ENCODE peak calls at places on chromosome 22, in eight cellular contexts. J is neuronal stem cell, L is uterus, Z is iPS DF 6.9, A is HAP-1, M is aorta, W is Peyer's patch, F is left ventricle myocardium inferior. Y is an unnamed sample. For H3K9me3 and H3K4me1, the result is how much of the 10 kb centered on the place peaks cover.

GRCh38 chr22:30227438-30228228 is 18.9 kb downstream of the LIF start:
- DNase-seq in L (no peak), Z (no peak), W (no peak), A (no peak), F (no peak), J (no peak), M (no peak), Y (no peak)

GRCh38 chr22:47575291-47575690 is 812.8 kb downstream of the TBC1D22A start:
- DNase-seq in W (no peak), F (no peak), L (no peak), J (no peak), M (peak), Z (no peak), A (no peak), Y (no peak)

GRCh38 chr22:35601743-35602633 is 15.1 kb downstream of the MB start:
- DNase-seq in L (no peak), A (no peak), M (no peak), F (no peak), J (no peak), Z (no peak), W (no peak), Y (no peak)

GRCh38 chr22:48153726-48154125 is 1391.3 kb downstream of the TBC1D22A start:
- DNase-seq in L (no peak), M (peak), Z (no peak), W (no peak), A (no peak), J (no peak), F (no peak), Y (no peak)

GRCh38 chr22:19108807-19109197 is 13.4 kb downstream of the DGCR2 start:
- DNase-seq in M (peak), J (no peak), L (no peak), A (no peak), F (no peak), W (no peak), Z (no peak), Y (no peak)

GRCh38 chr22:31272522-31273446 is 19.5 kb downstream of the PIK3IP1 start:
- DNase-seq in L (peak), M (peak), A (peak), Z (no peak), F (no peak), J (peak), W (peak), Y (peak)

GRCh38 chr22:36397767-36398093 is 10.0 kb upstream of the MYH9 start:
- DNase-seq in A (no peak), J (no peak), M (no peak), Z (no peak), F (no peak), L (no peak), W (no peak), Y (no peak)

GRCh38 chr22:18962308-18962635 is 26.2 kb upstream of the PRODH start:
- DNase-seq in M (no peak), F (no peak), A (no peak), L (no peak), J (no peak), W (no peak), Z (no peak), Y (no peak)

GRCh38 chr22:23831261-23831660 is 7.5 kb downstream of the DERL3 start:
- DNase-seq in L (no peak), A (no peak), F (no peak), M (peak), Z (no peak), J (no peak), W (no peak), Y (no peak)

DNA sequence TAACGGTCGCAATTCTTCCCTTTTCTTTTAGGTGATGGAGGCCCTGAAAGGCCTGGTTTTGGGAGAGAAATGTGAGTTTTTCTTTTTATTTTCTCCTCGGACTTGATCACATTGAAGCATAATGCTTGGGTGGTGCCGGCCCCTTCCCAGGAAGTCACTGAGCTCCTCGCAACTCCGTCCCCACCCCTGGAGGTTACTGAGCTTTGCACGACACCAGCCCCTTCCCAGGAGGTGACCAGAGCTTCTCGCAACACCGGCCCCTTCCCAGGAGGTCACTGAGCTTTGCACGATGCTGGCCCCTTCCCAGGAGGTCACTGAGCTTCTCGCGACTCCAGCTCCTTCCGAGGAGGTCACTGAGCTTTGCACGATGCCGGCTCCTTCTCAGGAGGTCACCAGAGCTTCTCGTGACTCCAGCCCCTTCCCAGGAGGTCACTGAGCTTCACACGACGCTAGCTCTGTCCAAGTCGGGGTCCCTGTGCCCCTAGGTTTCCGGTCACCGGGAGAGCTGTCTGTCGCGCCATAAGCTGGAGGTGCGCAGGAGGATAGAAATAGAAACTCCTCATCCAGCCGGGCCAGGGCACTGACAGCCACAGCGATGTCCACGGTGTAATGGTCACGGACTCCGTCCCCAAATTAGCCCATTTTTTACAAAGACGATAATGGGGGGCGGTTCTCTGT is 586.4 kb downstream of the BRD1 start:
- DNase-seq in W (no peak), A (no peak), Z (no peak), L (no peak), F (no peak), M (peak), J (no peak), Y (no peak)
- H3K9me3 ChIP-seq in W (under half), A (under half), Z (under half), L (under half), F (under half), M (under half), J (under half), Y (under half)

GRCh38 chr22:20205464-20205963 is 54.7 kb upstream of the CCDC188 start:
- DNase-seq in L (no peak), W (no peak), F (no peak), M (no peak), J (no peak), A (no peak), Z (no peak), Y (no peak)

GRCh38 chr22:20205964-20206708 is 55.3 kb upstream of the CCDC188 start:
- DNase-seq in M (peak), Z (peak), J (no peak), L (peak), A (peak), W (peak), F (peak), Y (peak)

GRCh38 chr22:20204821-20205220 is 54.0 kb upstream of the CCDC188 start:
- DNase-seq in Z (no peak), L (no peak), F (no peak), J (no peak), A (no peak), W (no peak), M (no peak), Y (no peak)

GRCh38 chr22:20207277-20208025 is 56.6 kb upstream of the CCDC188 start:
- DNase-seq in M (no peak), F (no peak), Z (no peak), L (no peak), A (no peak), W (no peak), J (no peak), Y (no peak)

GRCh38 chr22:20206709-20207215 is 55.9 kb upstream of the CCDC188 start:
- DNase-seq in F (no peak), W (peak), A (no peak), J (no peak), L (no peak), Z (no peak), M (no peak), Y (peak)
- H3K4me1 ChIP-seq in F (half or more), W (under half), A (under half), J (under half), L (under half), Z (under half), M (under half), Y (under half)

DNA sequence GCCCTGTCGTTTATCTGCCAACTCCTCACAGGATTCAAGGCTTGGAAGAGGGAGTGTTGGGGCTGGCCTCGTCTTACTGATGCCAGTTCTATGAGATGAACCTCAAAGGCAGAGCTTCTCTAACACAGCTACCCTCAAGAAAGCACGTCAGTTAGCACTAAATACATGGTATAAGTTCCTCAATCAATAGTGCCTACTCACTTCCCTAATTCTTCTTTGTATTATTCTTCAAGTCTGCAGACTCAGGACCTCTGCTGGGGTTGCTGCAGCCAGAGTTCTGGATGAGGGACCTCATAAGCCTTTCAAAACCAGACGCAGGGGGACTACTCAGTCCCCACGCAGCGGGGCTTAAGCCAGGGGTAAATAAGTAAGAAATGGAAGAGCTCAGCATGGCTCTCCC is 118.4 kb downstream of the VPREB1 start:
- DNase-seq in Z (no peak), A (no peak), J (no peak), M (no peak), L (no peak), W (no peak), F (no peak), Y (no peak)
- H3K9me3 ChIP-seq in Z (under half), A (under half), J (under half), M (under half), L (under half), W (under half), F (under half), Y (under half)

GRCh38 chr22:43260346-43260745 is 73.4 kb upstream of the TTLL12 start:
- DNase-seq in J (no peak), Z (no peak), L (no peak), F (no peak), M (no peak), W (no peak), A (no peak), Y (no peak)
- H3K4me1 ChIP-seq in J (under half), Z (under half), L (under half), F (under half), M (under half), W (under half), A (under half), Y (under half)

GRCh38 chr22:43488937-43489336 is 77.1 kb downstream of the MPPED1 start:
- DNase-seq in J (no peak), Z (no peak), F (no peak), A (no peak), W (no peak), L (no peak), M (no peak), Y (no peak)
- H3K9me3 ChIP-seq in J (under half), Z (under half), F (under half), A (under half), W (under half), L (under half), M (under half), Y (under half)

GRCh38 chr22:25134028-25134427 is 65.6 kb upstream of the CRYBB3 start:
- DNase-seq in M (no peak), L (no peak), A (no peak), W (no peak), Z (no peak), J (no peak), F (no peak), Y (no peak)

GRCh38 chr22:25136953-25137576 is 62.6 kb upstream of the CRYBB3 start:
- DNase-seq in L (no peak), J (no peak), W (no peak), M (no peak), Z (no peak), F (no peak), A (no peak), Y (no peak)

GRCh38 chr22:25131198-25131887 is 68.3 kb upstream of the CRYBB3 start:
- DNase-seq in J (no peak), M (peak), W (no peak), A (no peak), Z (no peak), F (no peak), L (no peak), Y (no peak)

GRCh38 chr22:25137577-25138525 is 61.8 kb upstream of the CRYBB3 start:
- DNase-seq in F (no peak), Z (no peak), M (no peak), A (peak), J (no peak), L (no peak), W (no peak), Y (no peak)

GRCh38 chr22:25134451-25134850 is 65.2 kb upstream of the CRYBB3 start:
- DNase-seq in F (no peak), L (no peak), J (no peak), Z (no peak), A (no peak), M (no peak), W (no peak), Y (no peak)
- H3K4me1 ChIP-seq in F (half or more), L (under half), J (under half), Z (under half), A (under half), M (under half), W (under half), Y (under half)

GRCh38 chr22:16988257-16988656 is 19.8 kb downstream of the GAB4 start:
- DNase-seq in L (no peak), Z (no peak), J (no peak), A (no peak), W (no peak), M (no peak), F (no peak), Y (no peak)
- H3K9me3 ChIP-seq in L (under half), Z (under half), J (under half), A (under half), W (under half), M (under half), F (under half), Y (under half)

GRCh38 chr22:38181453-38182200 is at the start of gene PLA2G6:
- DNase-seq in J (peak), L (peak), M (peak), A (peak), Z (peak), W (peak), F (peak), Y (peak)
- H3K4me1 ChIP-seq in J (under half), L (under half), M (under half), A (under half), Z (under half), W (under half), F (under half), Y (half or more)

Y was measured in SJSA1.